ENCODE peak calls at places on chromosome 2, in four cellular contexts. M is neural progenitor cell, E is T follicular helper cell, R is MG63. Q is an unnamed sample.

GRCh38 chr2:178796079-178796677 is 11.0 kb downstream of the TTN start:
- DNase-seq in E (no peak), R (no peak), M (no peak), Q (no peak)

GRCh38 chr2:191521608-191522208 is 156.2 kb upstream of the NABP1 start:
- DNase-seq in M (no peak), R (no peak), E (no peak), Q (no peak)

GRCh38 chr2:120552800-120553471 is 182.7 kb upstream of the GLI2 start:
- DNase-seq in M (peak; percentile 92), R (peak; percentile 63), E (no peak), Q (no peak)

GRCh38 chr2:236892721-236893120 is 193.0 kb upstream of the COPS8 start:
- DNase-seq in E (no peak), R (no peak), M (no peak), Q (no peak)

GRCh38 chr2:167550448-167550847 is 662.2 kb downstream of the XIRP2 start:
- DNase-seq in E (no peak), M (peak; percentile 41), R (no peak), Q (no peak)

GRCh38 chr2:168758970-168759820 is 43.2 kb upstream of the NOSTRIN start:
- DNase-seq in E (no peak), M (peak; percentile 60), R (no peak), Q (no peak)

GRCh38 chr2:215499330-215499729 is 63.5 kb upstream of the FN1 start:
- DNase-seq in M (no peak), R (peak; percentile 35), E (no peak), Q (no peak)

GRCh38 chr2:88199912-88200682 is 30.0 kb downstream of the THNSL2 start:
- DNase-seq in R (peak; percentile 20), E (no peak), M (peak; percentile 74), Q (no peak)

GRCh38 chr2:149001496-149001895 is 37.0 kb upstream of the LYPD6B start:
- DNase-seq in M (no peak), R (no peak), E (no peak), Q (no peak)

GRCh38 chr2:116804901-116805300 is 1009.6 kb upstream of the DDX18 start:
- DNase-seq in E (no peak), M (no peak), R (no peak), Q (no peak)

GRCh38 chr2:186575302-186575701 is 14.6 kb upstream of the ITGAV start:
- DNase-seq in E (no peak), M (no peak), R (peak; percentile 79), Q (no peak)

GRCh38 chr2:230899786-230900185 is 25.3 kb downstream of the GPR55 start:
- DNase-seq in M (no peak), E (no peak), R (no peak), Q (no peak)

GRCh38 chr2:75200140-75200985 is 1.0 kb upstream of the TACR1 start:
- DNase-seq in R (peak; percentile 67), M (peak; percentile 72), E (no peak), Q (no peak)

GRCh38 chr2:145380436-145381017 is 860.6 kb upstream of the ZEB2 start:
- DNase-seq in E (no peak), M (no peak), R (peak; percentile 65), Q (no peak)

GRCh38 chr2:8300216-8300615 is 381.6 kb upstream of the ID2 start:
- DNase-seq in R (no peak), M (no peak), E (no peak), Q (no peak)

GRCh38 chr2:69902213-69902922 is 8.6 kb downstream of the SNRNP27 start:
- DNase-seq in M (no peak), E (no peak), R (no peak), Q (no peak)

GRCh38 chr2:106061971-106062370 is 132.1 kb downstream of the UXS1 start:
- DNase-seq in E (no peak), R (no peak), M (no peak), Q (no peak)

GRCh38 chr2:174059178-174059874 is 94.2 kb upstream of the SP3 start:
- DNase-seq in M (no peak), R (peak; percentile 69), E (no peak), Q (no peak)

GRCh38 chr2:170362313-170362795 is 184.4 kb downstream of the MYO3B start:
- DNase-seq in M (no peak), R (no peak), E (no peak), Q (no peak)

GRCh38 chr2:120346034-120346666 is at the start of gene INHBB:
- DNase-seq in M (peak; percentile 66), R (peak; percentile 36), E (no peak), Q (no peak)

GRCh38 chr2:102782916-102783315 is 21.1 kb downstream of the TMEM182 start:
- DNase-seq in E (no peak), R (no peak), M (no peak), Q (no peak)

GRCh38 chr2:102065675-102066252 is 74.0 kb downstream of the IL1R2 start:
- DNase-seq in M (no peak), E (no peak), R (peak; percentile 48), Q (no peak)

GRCh38 chr2:164717000-164717597 is 95.8 kb upstream of the GRB14 start:
- DNase-seq in M (peak; percentile 40), R (no peak), E (no peak), Q (no peak)

GRCh38 chr2:191056218-191056617 is 42.2 kb upstream of the STAT1 start:
- DNase-seq in R (no peak), M (no peak), E (no peak), Q (no peak)

GRCh38 chr2:112579280-112579679 is 5.1 kb upstream of the CHCHD5 start:
- DNase-seq in E (no peak), R (peak; percentile 33), M (no peak), Q (no peak)

GRCh38 chr2:28652217-28652616 is 99.4 kb upstream of the PPP1CB start:
- DNase-seq in M (no peak), E (no peak), R (no peak), Q (no peak)

GRCh38 chr2:70691497-70691896 is 76.5 kb downstream of the ADD2 start:
- DNase-seq in R (no peak), M (no peak), E (no peak), Q (no peak)

GRCh38 chr2:238238766-238239551 is 879 bp downstream of the HES6 start:
- DNase-seq in E (peak; percentile 34), R (no peak), M (peak; percentile 49), Q (peak; percentile 23)

GRCh38 chr2:8445580-8445979 is 236.3 kb upstream of the ID2 start:
- DNase-seq in R (no peak), E (no peak), M (peak; percentile 46), Q (no peak)

GRCh38 chr2:631741-632140 is 45.5 kb downstream of the TMEM18 start:
- DNase-seq in R (no peak), M (no peak), E (no peak), Q (no peak)

Q was measured in effector memory CD4-positive, alpha-beta T cell.